ENCODE peak calls at places on chromosomes 1 and 21, in eight cellular contexts. Y is RWPE1, B is AG09309, D is heart left ventricle, S is PC-3, C is endothelial cell, X is HCT116, H is cardiac fibroblast. Z is an unnamed sample.

GRCh38 chr21:17513214-17514123 is 626 bp downstream of the CXADR start:
- DNase-seq in Y (peak), X (no peak), B (no peak), H (peak), C (peak), S (peak), D (peak), Z (peak)

GRCh38 chr1:65420590-65421340 is at the start of the genes LEPR and LEPROT:
- DNase-seq in H (no peak), X (no peak), D (no peak), B (no peak), C (no peak), S (peak), Y (no peak), Z (no peak)

GRCh38 chr1:214349008-214349407 is 68.0 kb downstream of the SMYD2 start:
- DNase-seq in H (no peak), D (no peak), C (no peak), Y (no peak), X (no peak), S (no peak), B (no peak), Z (peak)

GRCh38 chr1:13619909-13620308 is 36.3 kb downstream of the PDPN start:
- DNase-seq in H (peak), X (no peak), B (no peak), C (no peak), D (no peak), S (no peak), Y (peak), Z (no peak)

GRCh38 chr1:94031591-94031990 is 89.4 kb downstream of the ABCA4 start:
- DNase-seq in B (no peak), C (no peak), D (no peak), H (no peak), Y (no peak), X (no peak), S (no peak), Z (no peak)

GRCh38 chr1:150567717-150568561 is 11.5 kb downstream of the MCL1 start:
- DNase-seq in Y (peak), S (peak), B (peak), C (peak), X (no peak), H (peak), D (peak), Z (peak)

GRCh38 chr1:17090844-17091243 is 28.4 kb downstream of the PADI2 start:
- DNase-seq in H (no peak), C (no peak), B (no peak), Y (no peak), D (no peak), X (no peak), S (no peak), Z (no peak)

GRCh38 chr1:42765832-42766722 is 751 bp downstream of the P3H1 start:
- DNase-seq in C (peak), X (peak), Y (peak), D (peak), B (peak), S (peak), H (peak), Z (no peak)

GRCh38 chr1:63740432-63740831 is 33.4 kb upstream of the ROR1 start:
- DNase-seq in H (no peak), B (no peak), X (no peak), Y (no peak), D (no peak), S (no peak), C (no peak), Z (no peak)

GRCh38 chr1:160813215-160813614 is 17.2 kb downstream of the LY9 start:
- DNase-seq in Y (peak), H (no peak), B (no peak), C (no peak), D (no peak), X (peak), S (peak), Z (no peak)

GRCh38 chr1:92855236-92855635 is 23.4 kb downstream of the RPL5 start:
- DNase-seq in C (no peak), S (no peak), D (no peak), X (no peak), H (no peak), Y (no peak), B (no peak), Z (no peak)

GRCh38 chr1:111989531-111990025 is at the start of gene KCND3:
- DNase-seq in S (no peak), C (peak), Y (peak), X (no peak), H (peak), D (peak), B (no peak), Z (no peak)

GRCh38 chr1:153679337-153680119 is 1.0 kb downstream of the NPR1 start:
- DNase-seq in B (no peak), D (no peak), Y (no peak), C (peak), S (no peak), H (peak), X (no peak), Z (peak)

GRCh38 chr1:17955302-17956285 is 152.0 kb upstream of the IGSF21 start:
- DNase-seq in S (peak), D (no peak), Y (no peak), X (no peak), B (no peak), C (no peak), H (no peak), Z (no peak)

GRCh38 chr1:193102662-193103061 is 2.6 kb downstream of the GLRX2 start:
- DNase-seq in Y (no peak), B (no peak), X (no peak), H (no peak), C (no peak), S (no peak), D (no peak), Z (no peak)

GRCh38 chr1:222392571-222392970 is 155.3 kb downstream of the HHIPL2 start:
- DNase-seq in X (no peak), H (no peak), D (no peak), S (no peak), Y (no peak), C (no peak), B (no peak), Z (no peak)

GRCh38 chr1:215405211-215405610 is 161.9 kb upstream of the KCTD3 start:
- DNase-seq in H (no peak), D (no peak), Y (no peak), X (no peak), C (no peak), S (peak), B (no peak), Z (no peak)

GRCh38 chr1:19033926-19034680 is 77.6 kb upstream of the IFFO2 start:
- DNase-seq in Y (peak), D (no peak), X (no peak), C (no peak), S (peak), B (no peak), H (no peak), Z (no peak)

GRCh38 chr1:212237651-212238050 is 47.6 kb upstream of the PPP2R5A start:
- DNase-seq in B (no peak), X (peak), Y (peak), C (no peak), S (peak), D (no peak), H (no peak), Z (peak)

GRCh38 chr1:31181515-31182343 is 58.0 kb downstream of the NKAIN1 start:
- DNase-seq in C (peak), S (peak), Y (peak), B (no peak), X (peak), D (peak), H (peak), Z (peak)

GRCh38 chr1:243740255-243740999 is 109.6 kb downstream of the AKT3 start:
- DNase-seq in B (no peak), Y (no peak), D (no peak), C (no peak), X (no peak), S (no peak), H (peak), Z (no peak)

GRCh38 chr1:205313681-205314308 is 7.8 kb downstream of the NUAK2 start:
- DNase-seq in C (peak), D (peak), B (no peak), X (no peak), H (peak), Y (no peak), S (no peak), Z (no peak)

GRCh38 chr1:44707959-44708831 is 22.8 kb downstream of the RNU5D-1 start:
- DNase-seq in X (peak), Y (no peak), D (no peak), S (peak), C (peak), H (peak), B (no peak), Z (no peak)

GRCh38 chr1:202576816-202577215 is 133.4 kb downstream of the SYT2 start:
- DNase-seq in H (peak), D (no peak), Y (no peak), C (no peak), S (peak), B (peak), X (no peak), Z (no peak)

GRCh38 chr1:43185021-43185420 is 12.9 kb downstream of the CFAP57 start:
- DNase-seq in C (no peak), S (no peak), X (no peak), D (no peak), H (no peak), B (no peak), Y (no peak), Z (no peak)

GRCh38 chr1:203768158-203768725 is 3.3 kb downstream of the LAX1 start:
- DNase-seq in S (no peak), Y (no peak), C (no peak), B (no peak), X (no peak), H (no peak), D (no peak), Z (no peak)

GRCh38 chr1:18107671-18108312 is at the start of gene IGSF21:
- DNase-seq in C (peak), X (no peak), H (no peak), D (no peak), Y (no peak), B (no peak), S (no peak), Z (no peak)

GRCh38 chr1:225866981-225867380 is 15.2 kb downstream of the TMEM63A start:
- DNase-seq in B (no peak), C (no peak), X (no peak), Y (no peak), H (no peak), D (no peak), S (no peak), Z (no peak)

GRCh38 chr1:167173516-167174184 is 47.0 kb upstream of the POU2F1 start:
- DNase-seq in B (no peak), S (peak), H (no peak), Y (no peak), X (peak), C (no peak), D (no peak), Z (no peak)

GRCh38 chr1:157695417-157695816 is 5.2 kb downstream of the FCRL3 start:
- DNase-seq in H (no peak), Y (no peak), S (no peak), X (no peak), C (no peak), D (no peak), B (no peak), Z (no peak)

GRCh38 chr1:157696966-157697628 is 3.5 kb downstream of the FCRL3 start:
- DNase-seq in C (no peak), X (no peak), D (no peak), S (no peak), Y (no peak), B (no peak), H (no peak), Z (no peak)

GRCh38 chr1:157691285-157691920 is 9.2 kb downstream of the FCRL3 start:
- DNase-seq in Y (peak), H (peak), S (peak), X (peak), B (peak), C (peak), D (no peak), Z (no peak)
- TF ChIP-seq CTCF in Y (peak), H (peak), S (peak), X (peak), B (peak), C (peak), D (no peak), Z (peak)

GRCh38 chr1:234488054-234488953 is 9.3 kb upstream of the TARBP1 start:
- DNase-seq in X (no peak), Y (no peak), D (no peak), H (no peak), C (no peak), B (no peak), S (no peak), Z (no peak)

GRCh38 chr1:234490789-234491479 is 12.0 kb upstream of the TARBP1 start:
- DNase-seq in S (no peak), D (no peak), X (no peak), H (peak), C (no peak), B (no peak), Y (no peak), Z (peak)

GRCh38 chr1:234486858-234487830 is 8.2 kb upstream of the TARBP1 start:
- DNase-seq in D (no peak), C (no peak), S (peak), X (no peak), B (no peak), Y (peak), H (peak), Z (no peak)

GRCh38 chr1:234489692-234490065 is 10.7 kb upstream of the TARBP1 start:
- DNase-seq in D (no peak), Y (no peak), H (no peak), S (no peak), C (no peak), X (no peak), B (no peak), Z (no peak)

DNA sequence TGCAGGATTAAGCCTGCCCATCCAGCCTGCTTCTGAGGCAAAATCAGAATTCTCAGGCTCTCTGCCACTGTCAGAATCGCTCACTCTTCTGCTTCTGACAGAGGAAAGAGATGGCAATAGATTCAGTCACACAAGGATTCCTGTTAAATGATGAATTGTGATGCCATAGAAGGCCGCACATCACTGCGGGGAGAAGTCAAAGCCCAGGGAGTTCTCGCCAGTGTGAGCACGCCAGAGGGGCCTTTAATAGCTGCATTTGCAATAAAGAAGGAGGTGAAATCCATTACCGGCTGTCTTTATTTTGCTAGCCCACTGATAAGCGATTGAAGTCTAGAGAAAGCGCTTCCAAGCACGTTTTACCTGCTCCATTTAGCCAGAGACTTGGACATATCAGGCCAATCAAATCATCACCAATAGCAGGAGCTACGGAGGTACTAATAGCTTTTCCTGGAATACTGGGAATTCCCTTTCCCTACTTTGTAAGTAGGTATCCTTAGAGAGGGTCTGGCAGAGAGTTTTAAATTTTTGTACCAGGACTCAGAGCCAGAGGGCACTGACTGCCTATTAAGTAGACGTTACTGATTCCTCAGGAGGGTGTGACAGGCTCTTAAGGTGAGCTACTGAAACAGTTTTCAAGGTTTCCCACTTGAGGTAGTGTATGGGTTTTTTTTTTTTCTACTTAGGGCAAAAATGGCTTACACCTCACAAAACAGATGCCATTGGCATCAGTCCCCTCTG is 10.1 kb upstream of the TARBP1 start:
- DNase-seq in C (no peak), Y (no peak), B (no peak), S (peak), D (no peak), X (no peak), H (no peak), Z (no peak)
- TF ChIP-seq CTCF in C (no peak), Y (no peak), B (no peak), S (no peak), D (no peak), X (no peak), H (no peak), Z (no peak)

GRCh38 chr21:41589620-41590175 is 81.7 kb upstream of the TMPRSS2 start:
- DNase-seq in B (no peak), D (no peak), S (no peak), C (no peak), X (no peak), H (no peak), Y (no peak), Z (no peak)
- TF ChIP-seq CTCF in B (no peak), D (no peak), S (no peak), C (no peak), X (no peak), H (no peak), Y (no peak), Z (no peak)

GRCh38 chr1:95311006-95311405 is 77.0 kb downstream of the RWDD3 start:
- DNase-seq in C (no peak), H (no peak), Y (no peak), D (no peak), B (no peak), S (peak), X (no peak), Z (no peak)

GRCh38 chr1:95308276-95308675 is 74.3 kb downstream of the RWDD3 start:
- DNase-seq in S (no peak), D (no peak), Y (no peak), X (no peak), C (no peak), H (no peak), B (no peak), Z (no peak)

GRCh38 chr1:95312181-95312580 is 78.2 kb downstream of the RWDD3 start:
- DNase-seq in Y (no peak), D (no peak), C (no peak), H (no peak), B (no peak), S (no peak), X (no peak), Z (no peak)

GRCh38 chr1:95311762-95312161 is 77.8 kb downstream of the RWDD3 start:
- DNase-seq in S (no peak), B (no peak), D (no peak), X (no peak), C (no peak), H (no peak), Y (no peak), Z (no peak)

DNA sequence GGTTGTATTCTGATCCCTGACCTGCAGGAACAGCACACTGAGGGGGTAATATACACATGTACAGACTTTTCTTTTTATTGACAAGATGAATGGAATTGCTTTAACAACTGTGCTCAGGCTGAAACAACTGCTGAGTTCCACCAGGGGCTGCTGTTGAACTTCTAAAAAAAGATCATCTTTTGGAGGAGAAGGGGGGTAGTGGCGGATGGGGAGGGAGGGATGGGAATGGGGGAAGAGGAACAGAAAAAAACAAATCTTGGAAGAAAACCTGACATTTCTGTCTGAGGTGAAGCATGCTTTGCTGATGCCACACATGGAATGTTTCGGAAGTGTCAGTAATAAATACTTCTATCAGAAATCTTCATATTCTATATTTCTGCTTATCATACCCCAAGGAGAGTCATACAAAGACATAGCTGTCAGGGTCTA is 75.0 kb downstream of the RWDD3 start:
- DNase-seq in C (peak), D (no peak), S (peak), Y (peak), H (peak), B (no peak), X (peak), Z (no peak)
- TF ChIP-seq CTCF in C (peak), D (peak), S (peak), Y (peak), H (peak), B (peak), X (peak), Z (peak)

DNA sequence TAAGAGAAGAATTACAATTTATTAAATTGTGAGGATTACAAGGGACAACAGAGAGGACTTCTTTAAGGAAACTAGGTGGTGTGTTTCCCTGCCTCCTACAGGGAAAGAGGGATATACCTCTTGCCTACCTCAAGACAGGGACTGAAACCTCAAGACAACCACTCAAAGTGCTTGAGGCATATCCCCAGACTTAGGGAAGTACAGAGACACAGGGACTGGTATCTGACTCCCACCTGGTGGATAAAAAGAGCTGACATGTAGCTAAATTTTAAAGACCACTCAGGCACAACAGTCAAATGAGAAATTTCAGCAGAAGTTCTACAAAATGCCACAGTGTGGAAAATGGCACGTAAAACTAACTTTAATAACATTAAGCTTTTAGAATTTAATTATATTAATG is 21.3 kb downstream of the DENND2C start:
- DNase-seq in D (no peak), B (no peak), Y (no peak), C (no peak), H (no peak), X (no peak), S (no peak), Z (no peak)
- TF ChIP-seq CTCF in D (no peak), B (no peak), Y (no peak), C (no peak), H (no peak), X (no peak), S (no peak), Z (no peak)

GRCh38 chr1:25039229-25039628 is 109.2 kb upstream of the RUNX3 start:
- DNase-seq in X (no peak), B (no peak), Y (no peak), H (no peak), S (no peak), C (no peak), D (no peak), Z (no peak)
- TF ChIP-seq CTCF in X (peak), B (peak), Y (no peak), H (no peak), S (peak), C (no peak), D (no peak), Z (no peak)

DNA sequence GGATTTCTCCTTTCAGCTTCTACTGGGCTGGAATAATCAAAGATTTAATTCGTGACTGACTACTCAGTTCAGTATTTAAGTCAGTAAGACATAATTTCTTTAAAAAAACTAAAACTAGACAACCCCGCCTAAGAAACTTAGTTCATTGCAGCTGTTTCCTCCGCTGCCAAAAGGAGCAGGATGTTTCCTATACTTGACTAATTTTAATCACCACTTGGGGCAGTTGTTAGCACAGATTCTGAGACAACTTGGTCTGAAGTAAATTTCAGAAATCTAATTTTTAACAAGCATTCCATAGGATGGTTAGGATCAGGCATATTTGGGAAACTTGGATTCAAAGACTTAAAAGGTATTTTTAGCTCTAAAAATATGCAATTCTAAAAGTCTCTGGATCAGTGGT is 34.0 kb downstream of the EPRS1 start:
- DNase-seq in H (peak), C (no peak), D (no peak), S (peak), Y (no peak), B (peak), X (no peak), Z (no peak)
- TF ChIP-seq CTCF in H (no peak), C (no peak), D (no peak), S (peak), Y (no peak), B (peak), X (peak), Z (no peak)